ENCODE peak calls at places on chromosomes 6 and 20, in five cellular contexts. S is HCT116, A is right lobe of liver, V is A549, H is uterus. K is an unnamed sample.

GRCh38 chr6:3291346-3291745 is 32.6 kb downstream of the PSMG4 start:
- DNase-seq in S (no peak), A (no peak), V (no peak), H (no peak), K (no peak)

GRCh38 chr6:166615059-166615770 is 11.8 kb downstream of the RPS6KA2 start:
- DNase-seq in S (no peak), A (no peak), V (no peak), H (no peak), K (no peak)

GRCh38 chr6:135144678-135145508 is 36.2 kb upstream of the MYB start:
- DNase-seq in S (peak; percentile 12), A (no peak), V (peak; percentile 17), H (no peak), K (no peak)

GRCh38 chr6:153003294-153003645 is 761 bp upstream of the MTRF1L start:
- DNase-seq in S (no peak), A (no peak), V (no peak), H (no peak), K (no peak)

GRCh38 chr6:72748759-72749158 is 126.9 kb downstream of the KCNQ5 start:
- DNase-seq in S (no peak), A (no peak), V (peak; percentile 1), H (no peak), K (peak; percentile 12)

GRCh38 chr20:48604936-48605335 is 222.9 kb downstream of the PREX1 start:
- DNase-seq in S (no peak), A (no peak), V (no peak), H (no peak), K (no peak)

GRCh38 chr6:143119260-143119659 is 58.6 kb downstream of the AIG1 start:
- DNase-seq in S (no peak), A (no peak), V (no peak), H (no peak), K (no peak)

GRCh38 chr6:138007014-138007472 is 100.2 kb downstream of the PERP start:
- DNase-seq in S (peak; percentile 45), A (no peak), V (peak; percentile 38), H (no peak), K (peak; percentile 15)

GRCh38 chr6:62393608-62394007 is 107.6 kb upstream of the KHDRBS2 start:
- DNase-seq in S (no peak), A (no peak), V (no peak), H (no peak), K (no peak)

GRCh38 chr6:43246301-43247114 is 3.2 kb downstream of the TTBK1 start:
- DNase-seq in S (peak; percentile 10), A (no peak), V (no peak), H (peak; percentile 31), K (peak; percentile 81)

DNA sequence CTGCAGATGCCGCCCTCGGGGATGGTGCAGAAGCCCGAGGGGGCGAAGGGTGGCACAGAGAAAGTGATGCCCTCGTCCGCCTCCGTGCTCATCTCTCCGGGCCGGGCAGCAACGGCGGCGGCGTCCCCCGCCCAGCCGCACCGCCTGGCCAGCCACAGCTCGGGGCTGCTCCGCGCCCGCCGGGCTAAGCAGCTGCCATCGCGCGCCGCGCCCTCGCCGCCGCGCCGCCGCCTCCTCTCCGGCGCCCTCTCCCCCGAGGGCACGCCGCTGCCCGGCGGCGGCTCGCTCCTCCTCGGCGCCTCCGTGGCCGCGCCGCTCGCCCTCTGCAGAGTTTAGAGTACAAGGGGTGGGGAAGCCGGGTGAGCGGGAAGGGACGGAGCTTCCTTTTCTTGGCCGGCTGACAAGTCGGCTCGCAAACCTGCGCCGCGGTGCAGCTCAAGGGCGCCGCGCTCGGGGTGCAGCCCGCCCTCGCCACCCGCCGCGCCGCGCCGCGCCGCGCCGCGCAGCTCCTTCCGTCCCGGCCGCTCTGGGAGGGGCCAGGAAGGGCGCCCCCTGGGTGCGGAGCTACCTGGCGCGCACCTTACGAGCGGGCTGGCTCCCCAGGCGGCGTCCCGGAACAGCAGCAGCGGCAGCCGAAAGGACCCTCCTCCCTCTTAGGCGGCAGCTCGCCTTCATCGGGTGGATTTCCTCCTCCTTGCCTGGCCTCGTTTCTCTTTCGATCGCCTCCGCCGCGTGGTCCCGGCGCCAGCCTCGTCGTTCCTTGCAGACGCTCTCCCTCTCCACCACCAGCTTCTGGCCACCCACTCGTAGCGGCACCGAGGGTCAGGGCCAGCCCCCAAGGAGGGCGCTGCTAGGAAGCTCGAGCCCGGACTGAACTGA is at the start of gene MAP3K5:
- DNase-seq in S (peak; percentile 77), A (peak; percentile 93), V (peak; percentile 84), H (peak; percentile 84), K (peak; percentile 33)
- TF ChIP-seq POLR2A in S (peak; percentile 48), A (peak; percentile 60), V (peak; percentile 30), H (peak; percentile 59), K (peak; percentile 40)

DNA sequence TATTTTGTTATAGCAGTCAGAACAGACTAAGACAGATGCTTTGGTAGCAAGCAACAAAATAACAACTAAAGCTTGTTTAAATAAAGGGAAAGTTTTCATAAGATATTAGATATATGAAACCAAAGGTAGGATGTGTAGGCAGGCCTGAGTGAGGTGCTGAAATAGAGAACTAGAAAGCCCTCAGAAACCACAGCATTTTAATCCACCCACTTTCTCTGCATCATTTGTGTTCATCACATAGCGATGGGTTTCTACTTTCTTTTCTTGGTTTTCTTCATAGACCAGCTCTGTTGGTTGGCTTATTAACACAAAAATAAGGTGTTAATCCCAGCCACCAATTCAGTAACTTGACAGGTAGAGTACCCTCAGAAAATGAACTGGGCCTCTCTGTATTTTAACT is 58.6 kb downstream of the RPS12 start:
- DNase-seq in S (no peak), A (no peak), V (no peak), H (no peak), K (no peak)
- TF ChIP-seq POLR2A in S (no peak), A (no peak), V (no peak), H (no peak), K (no peak)

DNA sequence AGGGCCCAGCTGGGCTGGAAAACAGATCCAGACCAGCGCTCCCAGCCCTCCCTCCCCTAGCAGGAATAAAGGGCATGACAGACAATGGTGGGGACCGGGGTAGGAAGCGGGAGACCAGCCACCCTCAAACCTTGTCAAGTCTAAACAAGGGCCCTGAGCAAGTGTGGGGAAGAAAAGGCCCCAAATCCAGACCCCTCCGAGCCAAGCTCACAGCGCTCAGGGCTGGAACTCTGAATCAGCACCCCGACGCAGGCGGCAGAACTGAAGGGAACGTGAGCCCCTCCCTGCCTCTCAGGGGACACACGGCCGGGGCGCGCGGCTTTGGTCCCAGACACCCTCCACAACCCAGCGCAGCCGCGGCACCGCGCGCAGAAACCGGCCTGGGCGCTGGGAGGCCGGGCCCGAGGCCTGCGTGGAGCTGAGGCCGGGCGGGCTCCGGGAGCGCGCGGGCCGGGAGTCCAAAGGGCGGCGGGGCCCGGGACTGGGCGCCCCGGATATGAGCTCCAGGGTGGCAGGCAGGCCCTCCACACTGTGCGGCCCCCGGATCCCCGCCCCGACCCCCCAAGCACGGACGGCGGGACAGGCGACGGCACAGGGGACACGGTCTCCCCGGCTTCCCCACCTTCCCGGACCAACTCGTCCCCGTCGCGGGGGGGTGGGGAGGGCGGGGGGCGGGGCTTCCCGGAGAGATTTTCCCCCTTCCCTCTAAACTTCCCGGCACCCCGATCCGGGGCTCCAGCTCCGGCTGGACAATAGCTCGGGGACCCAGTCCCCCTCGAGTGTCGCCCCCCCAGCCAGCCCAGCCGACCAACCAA is 636 bp downstream of the TEAD3 start:
- DNase-seq in S (no peak), A (peak; percentile 74), V (no peak), H (peak; percentile 78), K (peak; percentile 65)
- TF ChIP-seq POLR2A in S (no peak), A (peak; percentile 26), V (no peak), H (no peak), K (no peak)

GRCh38 chr20:45406260-45407066 is 1.6 kb upstream of the DBNDD2 start:
- DNase-seq in S (no peak), A (no peak), V (peak; percentile 25), H (peak; percentile 78), K (no peak)
- TF ChIP-seq POLR2A in S (no peak), A (peak; percentile 9), V (no peak), H (peak; percentile 73), K (peak; percentile 14)

DNA sequence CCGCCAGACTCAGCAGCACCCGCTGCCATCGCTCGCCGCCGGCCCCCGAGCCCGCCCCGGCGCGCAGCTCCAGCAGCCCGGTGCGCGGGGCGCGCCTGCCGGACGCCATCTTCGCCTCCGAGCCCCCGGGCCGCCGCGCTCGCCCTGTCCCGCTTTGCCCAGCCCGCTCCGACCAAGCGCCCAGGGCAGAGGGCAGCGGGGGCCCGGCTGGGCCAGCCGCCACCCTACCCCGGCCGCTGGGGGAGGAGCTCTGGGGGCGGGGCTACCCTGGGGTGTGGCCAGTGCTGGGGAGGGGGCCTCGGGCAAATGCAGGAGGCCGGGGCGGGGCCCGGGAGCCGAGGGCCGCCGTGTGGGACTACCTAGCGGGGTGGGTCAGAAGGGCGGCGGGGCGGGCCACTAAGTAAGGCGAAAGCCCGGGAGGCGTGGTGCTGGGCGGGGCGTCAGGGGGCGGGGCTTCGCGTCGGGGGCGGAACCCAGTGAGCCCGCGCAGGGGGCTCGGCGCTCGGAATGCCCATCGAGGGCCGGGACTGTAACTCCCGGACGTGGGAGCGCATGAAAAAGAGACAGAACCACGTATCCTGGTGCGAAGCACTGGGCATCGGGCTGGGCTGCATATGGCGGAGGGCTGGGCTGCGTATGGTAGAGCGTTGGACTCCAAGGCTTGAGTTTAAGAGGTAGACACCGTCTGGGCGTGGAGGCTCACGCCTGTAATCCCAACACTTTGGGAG is at the start of gene SNTA1:
- DNase-seq in S (no peak), A (peak; percentile 99), V (peak; percentile 86), H (peak; percentile 91), K (peak; percentile 99)
- TF ChIP-seq POLR2A in S (no peak), A (peak; percentile 65), V (peak; percentile 24), H (no peak), K (peak; percentile 84)

DNA sequence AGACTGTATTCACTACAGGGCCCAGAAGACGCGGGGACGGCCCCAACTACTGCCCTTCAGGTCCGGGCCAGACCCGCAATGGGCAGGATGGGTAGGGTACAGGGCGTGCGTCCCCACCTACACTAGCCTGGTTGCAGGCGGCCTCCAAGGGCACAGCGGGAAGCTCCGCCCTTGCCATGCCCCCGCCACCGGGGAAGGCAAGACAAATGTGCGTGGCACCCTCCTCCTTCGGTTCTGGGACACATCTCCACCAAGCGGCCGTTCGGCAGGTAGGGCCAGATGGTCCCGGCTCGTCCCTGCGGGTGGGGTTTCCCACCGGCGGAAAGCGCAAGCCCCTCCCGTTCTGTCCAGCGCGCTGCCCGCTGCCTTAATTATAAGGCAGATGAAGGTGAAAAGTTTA is 5.6 kb downstream of the NXT1 start:
- DNase-seq in S (no peak), A (peak; percentile 57), V (no peak), H (no peak), K (no peak)
- TF ChIP-seq POLR2A in S (no peak), A (no peak), V (no peak), H (no peak), K (no peak)

GRCh38 chr6:30678964-30679726 is 6.3 kb upstream of the DHX16 start:
- DNase-seq in S (no peak), A (peak; percentile 93), V (peak; percentile 76), H (peak; percentile 88), K (no peak)
- TF ChIP-seq POLR2A in S (no peak), A (peak; percentile 36), V (no peak), H (no peak), K (no peak)